ENCODE peak calls at places on chromosomes 2 and 18, in nine cellular contexts. One of them, this sample, is unnamed.

GRCh38 chr2:149527998-149528775 is 59.4 kb downstream of the MMADHC start:
- DNase-seq in kidney glomerular epithelial cell: no peak
- DNase-seq in psoas muscle: no peak
- DNase-seq in smooth muscle cell of the brain vasculature: no peak
- DNase-seq in ovary: no peak
- DNase-seq in H9: no peak
- DNase-seq in activated T-helper 9 cell treated with anti-CD3 and anti-CD28 coated beads, Interleukin-2, amount 50 U/mL, for 16 hours: no peak
- DNase-seq in NCI-H1436: no peak
- DNase-seq in MCF 10A: no peak
- DNase-seq in this sample: no peak

GRCh38 chr2:216679658-216680024 is 15.7 kb downstream of the IGFBP5 start:
- DNase-seq in MCF 10A: no peak
- DNase-seq in NCI-H1436: no peak
- DNase-seq in H9: no peak
- DNase-seq in psoas muscle: peak; percentile 80
- DNase-seq in smooth muscle cell of the brain vasculature: no peak
- DNase-seq in ovary: peak; percentile 44
- DNase-seq in kidney glomerular epithelial cell: no peak
- DNase-seq in activated T-helper 9 cell treated with anti-CD3 and anti-CD28 coated beads, Interleukin-2, amount 50 U/mL, for 16 hours: no peak
- DNase-seq in this sample: no peak

GRCh38 chr2:127161176-127162136 is 54.5 kb upstream of the BIN1 start:
- DNase-seq in MCF 10A: no peak
- DNase-seq in psoas muscle: no peak
- DNase-seq in H9: no peak
- DNase-seq in ovary: no peak
- DNase-seq in smooth muscle cell of the brain vasculature: no peak
- DNase-seq in kidney glomerular epithelial cell: peak; percentile 56
- DNase-seq in activated T-helper 9 cell treated with anti-CD3 and anti-CD28 coated beads, Interleukin-2, amount 50 U/mL, for 16 hours: no peak
- DNase-seq in NCI-H1436: no peak
- DNase-seq in this sample: no peak

GRCh38 chr18:26618130-26618529 is 69.8 kb upstream of the KCTD1 start:
- DNase-seq in kidney glomerular epithelial cell: no peak
- DNase-seq in ovary: no peak
- DNase-seq in smooth muscle cell of the brain vasculature: no peak
- DNase-seq in NCI-H1436: no peak
- DNase-seq in MCF 10A: no peak
- DNase-seq in activated T-helper 9 cell treated with anti-CD3 and anti-CD28 coated beads, Interleukin-2, amount 50 U/mL, for 16 hours: no peak
- DNase-seq in psoas muscle: no peak
- DNase-seq in H9: no peak
- DNase-seq in this sample: no peak

GRCh38 chr2:236843604-236844003 is 242.1 kb upstream of the COPS8 start:
- DNase-seq in ovary: no peak
- DNase-seq in NCI-H1436: no peak
- DNase-seq in H9: no peak
- DNase-seq in smooth muscle cell of the brain vasculature: no peak
- DNase-seq in MCF 10A: no peak
- DNase-seq in kidney glomerular epithelial cell: no peak
- DNase-seq in activated T-helper 9 cell treated with anti-CD3 and anti-CD28 coated beads, Interleukin-2, amount 50 U/mL, for 16 hours: no peak
- DNase-seq in psoas muscle: no peak
- DNase-seq in this sample: no peak

GRCh38 chr2:101114268-101114783 is 36.9 kb downstream of the TBC1D8 start:
- DNase-seq in activated T-helper 9 cell treated with anti-CD3 and anti-CD28 coated beads, Interleukin-2, amount 50 U/mL, for 16 hours: no peak
- DNase-seq in psoas muscle: no peak
- DNase-seq in MCF 10A: no peak
- DNase-seq in H9: no peak
- DNase-seq in NCI-H1436: no peak
- DNase-seq in smooth muscle cell of the brain vasculature: no peak
- DNase-seq in kidney glomerular epithelial cell: no peak
- DNase-seq in ovary: no peak
- DNase-seq in this sample: no peak

GRCh38 chr2:144660518-144661316 is 140.8 kb upstream of the ZEB2 start:
- DNase-seq in ovary: no peak
- DNase-seq in smooth muscle cell of the brain vasculature: no peak
- DNase-seq in psoas muscle: no peak
- DNase-seq in activated T-helper 9 cell treated with anti-CD3 and anti-CD28 coated beads, Interleukin-2, amount 50 U/mL, for 16 hours: no peak
- DNase-seq in kidney glomerular epithelial cell: no peak
- DNase-seq in NCI-H1436: no peak
- DNase-seq in H9: no peak
- DNase-seq in MCF 10A: peak; percentile 47
- DNase-seq in this sample: no peak

GRCh38 chr2:69169990-69170389 is 157.0 kb downstream of the ANTXR1 start:
- DNase-seq in activated T-helper 9 cell treated with anti-CD3 and anti-CD28 coated beads, Interleukin-2, amount 50 U/mL, for 16 hours: no peak
- DNase-seq in H9: no peak
- DNase-seq in MCF 10A: no peak
- DNase-seq in NCI-H1436: no peak
- DNase-seq in psoas muscle: no peak
- DNase-seq in kidney glomerular epithelial cell: peak; percentile 46
- DNase-seq in smooth muscle cell of the brain vasculature: no peak
- DNase-seq in ovary: no peak
- DNase-seq in this sample: no peak

GRCh38 chr2:71725836-71726235 is 272.5 kb downstream of the DYSF start:
- DNase-seq in ovary: no peak
- DNase-seq in MCF 10A: no peak
- DNase-seq in smooth muscle cell of the brain vasculature: no peak
- DNase-seq in activated T-helper 9 cell treated with anti-CD3 and anti-CD28 coated beads, Interleukin-2, amount 50 U/mL, for 16 hours: no peak
- DNase-seq in NCI-H1436: no peak
- DNase-seq in kidney glomerular epithelial cell: no peak
- DNase-seq in psoas muscle: no peak
- DNase-seq in H9: no peak
- DNase-seq in this sample: no peak